ENCODE peak calls at places on chromosomes 4 and X, in four cellular contexts. One of them, this sample, is unnamed.

GRCh38 chr4:1901127-1901526 is 29.9 kb downstream of the NSD2 start:
- DNase-seq in neuronal stem cell: no peak
- DNase-seq in adrenal gland: no peak
- DNase-seq in stimulated activated naive CD8-positive, alpha-beta T cell treated with anti-CD3 and anti-CD28 coated beads, Interleukin-15, Interleukin-2, amounts not matched to agents 100 U/mL and 50 U/mL, for 24 hours: no peak
- DNase-seq in this sample: no peak

GRCh38 chr4:127212701-127213100 is 420.1 kb upstream of the INTU start:
- DNase-seq in neuronal stem cell: no peak
- DNase-seq in adrenal gland: no peak
- DNase-seq in stimulated activated naive CD8-positive, alpha-beta T cell treated with anti-CD3 and anti-CD28 coated beads, Interleukin-15, Interleukin-2, amounts not matched to agents 100 U/mL and 50 U/mL, for 24 hours: no peak
- DNase-seq in this sample: no peak

GRCh38 chrX:138775501-138775900 is 64.0 kb upstream of the FGF13 start:
- DNase-seq in neuronal stem cell: no peak
- DNase-seq in adrenal gland: no peak
- DNase-seq in stimulated activated naive CD8-positive, alpha-beta T cell treated with anti-CD3 and anti-CD28 coated beads, Interleukin-15, Interleukin-2, amounts not matched to agents 100 U/mL and 50 U/mL, for 24 hours: no peak
- DNase-seq in this sample: no peak

GRCh38 chr4:184598753-184599491 is 50.3 kb downstream of the CASP3 start:
- DNase-seq in neuronal stem cell: no peak
- DNase-seq in adrenal gland: peak
- DNase-seq in stimulated activated naive CD8-positive, alpha-beta T cell treated with anti-CD3 and anti-CD28 coated beads, Interleukin-15, Interleukin-2, amounts not matched to agents 100 U/mL and 50 U/mL, for 24 hours: no peak
- DNase-seq in this sample: no peak

GRCh38 chr4:40967550-40967949 is 217.8 kb downstream of the NSUN7 start:
- DNase-seq in neuronal stem cell: no peak
- DNase-seq in adrenal gland: no peak
- DNase-seq in stimulated activated naive CD8-positive, alpha-beta T cell treated with anti-CD3 and anti-CD28 coated beads, Interleukin-15, Interleukin-2, amounts not matched to agents 100 U/mL and 50 U/mL, for 24 hours: no peak
- DNase-seq in this sample: no peak

GRCh38 chr4:103011378-103012025 is 8.0 kb downstream of the SLC9B1 start:
- DNase-seq in neuronal stem cell: no peak
- DNase-seq in adrenal gland: peak
- DNase-seq in stimulated activated naive CD8-positive, alpha-beta T cell treated with anti-CD3 and anti-CD28 coated beads, Interleukin-15, Interleukin-2, amounts not matched to agents 100 U/mL and 50 U/mL, for 24 hours: no peak
- DNase-seq in this sample: no peak

GRCh38 chr4:169335331-169335730 is 64.6 kb upstream of the SH3RF1 start:
- DNase-seq in neuronal stem cell: no peak
- DNase-seq in adrenal gland: no peak
- DNase-seq in stimulated activated naive CD8-positive, alpha-beta T cell treated with anti-CD3 and anti-CD28 coated beads, Interleukin-15, Interleukin-2, amounts not matched to agents 100 U/mL and 50 U/mL, for 24 hours: no peak
- DNase-seq in this sample: no peak

GRCh38 chr4:146675171-146675570 is 36.5 kb downstream of the POU4F2 start:
- DNase-seq in neuronal stem cell: no peak
- DNase-seq in adrenal gland: no peak
- DNase-seq in stimulated activated naive CD8-positive, alpha-beta T cell treated with anti-CD3 and anti-CD28 coated beads, Interleukin-15, Interleukin-2, amounts not matched to agents 100 U/mL and 50 U/mL, for 24 hours: no peak
- DNase-seq in this sample: no peak

GRCh38 chrX:374566-374965 is 12.1 kb downstream of the PPP2R3B start:
- DNase-seq in neuronal stem cell: no peak
- DNase-seq in adrenal gland: no peak
- DNase-seq in stimulated activated naive CD8-positive, alpha-beta T cell treated with anti-CD3 and anti-CD28 coated beads, Interleukin-15, Interleukin-2, amounts not matched to agents 100 U/mL and 50 U/mL, for 24 hours: no peak
- DNase-seq in this sample: no peak

GRCh38 chr4:2390780-2391490 is 27.5 kb downstream of the ZFYVE28 start:
- DNase-seq in neuronal stem cell: no peak
- DNase-seq in adrenal gland: no peak
- DNase-seq in stimulated activated naive CD8-positive, alpha-beta T cell treated with anti-CD3 and anti-CD28 coated beads, Interleukin-15, Interleukin-2, amounts not matched to agents 100 U/mL and 50 U/mL, for 24 hours: no peak
- DNase-seq in this sample: no peak

GRCh38 chr4:75007891-75008290 is 75.0 kb downstream of the PARM1 start:
- DNase-seq in neuronal stem cell: no peak
- DNase-seq in adrenal gland: no peak
- DNase-seq in stimulated activated naive CD8-positive, alpha-beta T cell treated with anti-CD3 and anti-CD28 coated beads, Interleukin-15, Interleukin-2, amounts not matched to agents 100 U/mL and 50 U/mL, for 24 hours: no peak
- DNase-seq in this sample: no peak